ENCODE peak calls at places on chromosomes 2 and 18, in seven cellular contexts. T, F, X, D, O, A and B are unnamed samples. For H3K4me1, the result is how much of the 10 kb centered on the place peaks cover.

GRCh38 chr18:31931886-31932240 is 11.1 kb downstream of the TRAPPC8 start:
- DNase-seq in T (no peak), F (no peak), X (no peak), D (no peak), O (no peak), A (no peak), B (no peak)

GRCh38 chr2:202032841-202033316 is 776 bp upstream of the FZD7 start:
- DNase-seq in T (peak), F (peak), X (peak), D (peak), O (peak), A (peak), B (peak)

GRCh38 chr2:18518116-18519111 is 42.0 kb downstream of the RDH14 start:
- DNase-seq in T (no peak), F (no peak), X (no peak), D (no peak), O (no peak), A (no peak), B (no peak)

GRCh38 chr2:68203587-68203986 is 45.9 kb downstream of the PNO1 start:
- DNase-seq in T (no peak), F (no peak), X (no peak), D (no peak), O (no peak), A (no peak), B (no peak)

GRCh38 chr2:57146951-57147350 is 899.7 kb upstream of the VRK2 start:
- DNase-seq in T (no peak), F (no peak), X (no peak), D (no peak), O (no peak), A (no peak), B (no peak)

GRCh38 chr18:79933765-79934164 is 17.7 kb downstream of the SLC66A2 start:
- DNase-seq in T (no peak), F (no peak), X (peak), D (peak), O (no peak), A (no peak), B (peak)

GRCh38 chr2:152466925-152467676 is 132.1 kb downstream of the FMNL2 start:
- DNase-seq in T (no peak), F (no peak), X (no peak), D (no peak), O (no peak), A (peak), B (no peak)

GRCh38 chr2:180050246-180050645 is 43.1 kb upstream of the CWC22 start:
- DNase-seq in T (no peak), F (no peak), X (no peak), D (no peak), O (no peak), A (no peak), B (no peak)

GRCh38 chr2:148684507-148684906 is 40.0 kb downstream of the EPC2 start:
- DNase-seq in T (no peak), F (no peak), X (no peak), D (no peak), O (no peak), A (no peak), B (no peak)

GRCh38 chr2:65076345-65076710 is 20.1 kb downstream of the CEP68 start:
- DNase-seq in T (no peak), F (no peak), X (no peak), D (no peak), O (peak), A (peak), B (no peak)

GRCh38 chr18:361941-362913 is 94.4 kb upstream of the THOC1 start:
- DNase-seq in T (no peak), F (no peak), X (peak), D (no peak), O (peak), A (no peak), B (no peak)

GRCh38 chr2:105320651-105321215 is 8.8 kb downstream of the TGFBRAP1 start:
- DNase-seq in T (no peak), F (no peak), X (no peak), D (no peak), O (no peak), A (no peak), B (no peak)

GRCh38 chr2:226556050-226556449 is 243.6 kb downstream of the IRS1 start:
- DNase-seq in T (no peak), F (no peak), X (no peak), D (no peak), O (no peak), A (no peak), B (no peak)

GRCh38 chr2:122451040-122451439 is 695.6 kb downstream of the TSN start:
- DNase-seq in T (no peak), F (no peak), X (peak), D (no peak), O (peak), A (peak), B (no peak)

GRCh38 chr2:131154071-131154531 is 49.0 kb downstream of the PLEKHB2 start:
- DNase-seq in T (peak), F (peak), X (peak), D (peak), O (peak), A (peak), B (peak)

GRCh38 chr2:121501070-121501469 is 29.6 kb upstream of the RNU4ATAC start:
- DNase-seq in T (no peak), F (no peak), X (no peak), D (no peak), O (no peak), A (peak), B (no peak)

GRCh38 chr2:240350696-240351087 is 84.8 kb upstream of the GPC1 start:
- DNase-seq in T (no peak), F (no peak), X (no peak), D (no peak), O (no peak), A (no peak), B (no peak)

GRCh38 chr2:220353897-220354296 is 726.5 kb downstream of the SLC4A3 start:
- DNase-seq in T (no peak), F (no peak), X (no peak), D (no peak), O (no peak), A (peak), B (no peak)

DNA sequence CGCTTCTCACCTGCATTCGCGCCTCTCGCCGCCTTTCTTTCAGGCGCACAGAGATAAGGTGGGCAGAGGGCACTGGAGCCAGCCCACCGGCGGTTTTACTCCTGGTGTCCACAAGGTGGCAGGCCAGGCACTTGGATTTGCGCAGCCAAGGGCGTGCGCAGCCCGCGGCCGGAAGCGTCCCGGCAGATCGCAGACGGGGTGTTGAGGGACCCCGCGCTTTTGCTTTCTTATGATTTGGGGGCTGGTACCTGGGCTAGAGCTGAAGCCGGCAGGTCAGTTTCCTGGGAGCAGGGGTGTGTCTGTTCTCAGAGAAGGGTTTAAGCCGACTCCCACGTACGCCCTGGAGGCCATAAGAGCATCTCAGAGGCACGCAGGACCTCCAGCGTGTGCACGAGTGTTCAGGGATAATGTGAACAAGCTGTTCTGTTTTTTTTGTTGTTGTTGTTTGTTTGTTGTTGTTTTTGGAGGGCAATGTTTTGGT is 305.6 kb upstream of the CXCR4 start:
- DNase-seq in T (peak), F (peak), X (peak), D (peak), O (peak), A (peak), B (peak)
- TF ChIP-seq CTCF in T (peak), F (peak), X (peak), D (peak), O (peak), A (peak), B (peak)

DNA sequence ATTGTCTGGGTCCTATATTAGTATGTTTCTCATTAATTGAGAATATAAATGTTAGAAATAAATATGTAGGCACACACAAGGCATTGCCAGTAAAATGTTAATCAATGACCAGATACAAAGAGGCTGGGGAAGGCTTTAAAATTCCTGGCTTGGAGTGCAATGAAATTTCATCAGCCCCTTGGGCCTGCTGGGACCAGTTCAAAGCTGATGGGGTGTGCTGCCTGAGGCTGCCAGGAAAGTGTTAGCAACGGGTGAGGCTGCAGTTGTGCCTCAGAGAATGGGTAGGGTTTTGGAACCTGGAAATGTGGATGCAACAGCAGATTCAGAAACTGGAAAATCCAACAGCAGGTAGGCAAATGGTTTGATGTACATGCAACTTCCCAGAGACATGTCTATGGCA is 68.9 kb downstream of the DIPK1C start:
- DNase-seq in T (no peak), F (no peak), X (no peak), D (no peak), O (no peak), A (no peak), B (no peak)
- H3K4me1 ChIP-seq in T (under half), F (under half), X (under half), D (under half), O (under half), A (under half), B (under half)

GRCh38 chr2:69789129-69789528 is 40.3 kb upstream of the GMCL1 start:
- DNase-seq in T (no peak), F (no peak), X (no peak), D (no peak), O (no peak), A (no peak), B (no peak)

GRCh38 chr2:69789762-69790600 is 39.5 kb upstream of the GMCL1 start:
- DNase-seq in T (no peak), F (no peak), X (no peak), D (no peak), O (no peak), A (no peak), B (no peak)

GRCh38 chr2:69791045-69791444 is 38.4 kb upstream of the GMCL1 start:
- DNase-seq in T (no peak), F (peak), X (no peak), D (no peak), O (no peak), A (no peak), B (no peak)

GRCh38 chr2:69786105-69786504 is 43.4 kb upstream of the GMCL1 start:
- DNase-seq in T (no peak), F (no peak), X (no peak), D (no peak), O (no peak), A (no peak), B (no peak)

DNA sequence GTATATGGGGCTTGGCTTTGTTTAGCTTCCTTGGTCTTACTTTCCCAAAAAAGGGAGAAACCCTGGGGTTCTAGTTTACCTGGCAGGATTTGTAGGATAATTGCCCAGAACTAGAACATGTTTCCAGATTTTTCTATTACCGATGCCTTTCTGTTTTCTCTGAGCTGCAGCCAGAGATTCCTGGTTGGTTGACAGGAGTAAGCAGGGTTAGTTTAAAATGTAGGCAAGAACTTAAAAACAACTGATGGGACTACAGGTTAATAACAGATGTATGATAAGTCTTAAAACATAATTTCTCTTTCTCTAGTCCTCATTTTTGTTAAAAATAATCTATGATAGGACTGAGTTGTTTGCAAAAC is 38.9 kb upstream of the GMCL1 start:
- DNase-seq in T (no peak), F (no peak), X (no peak), D (no peak), O (no peak), A (no peak), B (no peak)
- H3K27ac ChIP-seq in T (no peak), F (peak), X (peak), D (no peak), O (no peak), A (no peak), B (no peak)

GRCh38 chr18:63506336-63506646 is 29.5 kb downstream of the SERPINB5 start:
- DNase-seq in T (no peak), F (no peak), X (no peak), D (no peak), O (no peak), A (no peak), B (no peak)
- TF ChIP-seq CTCF in T (no peak), F (no peak), X (no peak), D (no peak), O (no peak), A (no peak), B (no peak)

DNA sequence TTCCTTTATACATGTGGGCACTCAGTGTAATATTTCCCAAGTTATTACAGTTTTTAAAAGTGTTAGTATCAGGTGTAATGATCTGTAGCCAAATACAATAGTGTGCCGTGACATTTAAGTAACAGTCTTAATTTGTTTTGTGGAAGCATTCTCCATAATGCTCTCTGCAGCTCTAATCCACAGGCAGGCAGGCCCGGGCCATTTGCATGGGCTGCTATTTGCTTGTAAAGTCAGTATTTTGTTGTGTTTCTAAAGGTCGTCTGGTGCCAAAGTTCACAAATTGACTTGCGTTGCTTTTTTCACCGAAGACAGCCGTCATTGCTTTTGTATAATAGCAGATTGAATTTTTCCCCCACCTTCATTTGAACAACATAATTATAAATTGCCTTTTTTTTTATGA is 153.0 kb downstream of the GBX2 start:
- DNase-seq in T (no peak), F (no peak), X (no peak), D (no peak), O (no peak), A (no peak), B (no peak)
- H3K4me1 ChIP-seq in T (under half), F (under half), X (under half), D (under half), O (under half), A (under half), B (under half)

GRCh38 chr2:147297820-147298219 is 547.0 kb upstream of the ACVR2A start:
- DNase-seq in T (no peak), F (no peak), X (no peak), D (no peak), O (no peak), A (no peak), B (no peak)

GRCh38 chr2:147294825-147295392 is 549.9 kb upstream of the ACVR2A start:
- DNase-seq in T (no peak), F (no peak), X (no peak), D (no peak), O (no peak), A (peak), B (no peak)

GRCh38 chr2:147293958-147294824 is 550.6 kb upstream of the ACVR2A start:
- DNase-seq in T (no peak), F (no peak), X (no peak), D (no peak), O (no peak), A (no peak), B (no peak)
- H3K27ac ChIP-seq in T (peak), F (no peak), X (no peak), D (no peak), O (no peak), A (no peak), B (no peak)